ENCODE peak calls at places on chromosomes 1 and 21, in seven cellular contexts. One of them, this sample, is unnamed.

GRCh38 chr1:111271464-111271801 is 19.2 kb upstream of the CHIA start:
- DNase-seq in central memory CD4-positive, alpha-beta T cell: no peak
- DNase-seq in OCI-LY7: no peak
- DNase-seq in kidney epithelial cell: no peak
- DNase-seq in AG04450: no peak
- DNase-seq in NCI-H1417: no peak
- DNase-seq in NCI-H2029 treated with DMSO at 0.1 percent for 48 hours: no peak
- DNase-seq in this sample: no peak

GRCh38 chr1:43924516-43924915 is 9.1 kb upstream of the ARTN start:
- DNase-seq in central memory CD4-positive, alpha-beta T cell: no peak
- DNase-seq in OCI-LY7: no peak
- DNase-seq in kidney epithelial cell: no peak
- DNase-seq in AG04450: no peak
- DNase-seq in NCI-H1417: no peak
- DNase-seq in NCI-H2029 treated with DMSO at 0.1 percent for 48 hours: no peak
- DNase-seq in this sample: no peak

GRCh38 chr1:22787636-22788035 is 77.0 kb downstream of the EPHB2 start:
- DNase-seq in central memory CD4-positive, alpha-beta T cell: no peak
- DNase-seq in OCI-LY7: no peak
- DNase-seq in kidney epithelial cell: no peak
- DNase-seq in AG04450: no peak
- DNase-seq in NCI-H1417: no peak
- DNase-seq in NCI-H2029 treated with DMSO at 0.1 percent for 48 hours: no peak
- DNase-seq in this sample: no peak

GRCh38 chr1:209064850-209065249 is 518.7 kb upstream of the CAMK1G start:
- DNase-seq in central memory CD4-positive, alpha-beta T cell: no peak
- DNase-seq in OCI-LY7: no peak
- DNase-seq in kidney epithelial cell: no peak
- DNase-seq in AG04450: no peak
- DNase-seq in NCI-H1417: peak
- DNase-seq in NCI-H2029 treated with DMSO at 0.1 percent for 48 hours: no peak
- DNase-seq in this sample: no peak

GRCh38 chr1:7640920-7641319 is 130.2 kb upstream of the VAMP3 start:
- DNase-seq in central memory CD4-positive, alpha-beta T cell: no peak
- DNase-seq in OCI-LY7: no peak
- DNase-seq in kidney epithelial cell: no peak
- DNase-seq in AG04450: no peak
- DNase-seq in NCI-H1417: peak
- DNase-seq in NCI-H2029 treated with DMSO at 0.1 percent for 48 hours: no peak
- DNase-seq in this sample: no peak

GRCh38 chr1:51927029-51927428 is 48.5 kb upstream of the NRDC start:
- DNase-seq in central memory CD4-positive, alpha-beta T cell: no peak
- DNase-seq in OCI-LY7: no peak
- DNase-seq in kidney epithelial cell: no peak
- DNase-seq in AG04450: no peak
- DNase-seq in NCI-H1417: no peak
- DNase-seq in NCI-H2029 treated with DMSO at 0.1 percent for 48 hours: no peak
- DNase-seq in this sample: peak

GRCh38 chr1:64363116-64363515 is 106.8 kb upstream of the CACHD1 start:
- DNase-seq in central memory CD4-positive, alpha-beta T cell: no peak
- DNase-seq in OCI-LY7: no peak
- DNase-seq in kidney epithelial cell: no peak
- DNase-seq in AG04450: no peak
- DNase-seq in NCI-H1417: no peak
- DNase-seq in NCI-H2029 treated with DMSO at 0.1 percent for 48 hours: no peak
- DNase-seq in this sample: no peak

GRCh38 chr1:89950703-89951102 is 44.2 kb upstream of the ZNF326 start:
- DNase-seq in central memory CD4-positive, alpha-beta T cell: no peak
- DNase-seq in OCI-LY7: no peak
- DNase-seq in kidney epithelial cell: no peak
- DNase-seq in AG04450: no peak
- DNase-seq in NCI-H1417: no peak
- DNase-seq in NCI-H2029 treated with DMSO at 0.1 percent for 48 hours: no peak
- DNase-seq in this sample: no peak

GRCh38 chr1:54361342-54361741 is 44.9 kb downstream of the SSBP3 start:
- DNase-seq in central memory CD4-positive, alpha-beta T cell: no peak
- DNase-seq in OCI-LY7: peak
- DNase-seq in kidney epithelial cell: no peak
- DNase-seq in AG04450: no peak
- DNase-seq in NCI-H1417: no peak
- DNase-seq in NCI-H2029 treated with DMSO at 0.1 percent for 48 hours: no peak
- DNase-seq in this sample: no peak

GRCh38 chr21:38839683-38840286 is 34.1 kb downstream of the ETS2 start:
- DNase-seq in central memory CD4-positive, alpha-beta T cell: no peak
- DNase-seq in OCI-LY7: no peak
- DNase-seq in kidney epithelial cell: peak
- DNase-seq in AG04450: peak
- DNase-seq in NCI-H1417: no peak
- DNase-seq in NCI-H2029 treated with DMSO at 0.1 percent for 48 hours: no peak
- DNase-seq in this sample: peak

GRCh38 chr1:98796049-98796448 is 134.5 kb downstream of the SNX7 start:
- DNase-seq in central memory CD4-positive, alpha-beta T cell: no peak
- DNase-seq in OCI-LY7: no peak
- DNase-seq in kidney epithelial cell: no peak
- DNase-seq in AG04450: no peak
- DNase-seq in NCI-H1417: no peak
- DNase-seq in NCI-H2029 treated with DMSO at 0.1 percent for 48 hours: no peak
- DNase-seq in this sample: no peak

GRCh38 chr1:44811714-44812151 is 3.4 kb downstream of the BTBD19 start:
- DNase-seq in central memory CD4-positive, alpha-beta T cell: no peak
- DNase-seq in OCI-LY7: no peak
- DNase-seq in kidney epithelial cell: no peak
- DNase-seq in AG04450: peak
- DNase-seq in NCI-H1417: no peak
- DNase-seq in NCI-H2029 treated with DMSO at 0.1 percent for 48 hours: no peak
- DNase-seq in this sample: no peak